ENCODE peak calls at places on chromosomes 13 and 19, in four cellular contexts. B is IMR-90, R is PC-9, G is HCT116. A is an unnamed sample.

GRCh38 chr19:48842744-48843162 is 6.5 kb upstream of the HSD17B14 start:
- DNase-seq in G (peak), B (peak), R (peak), A (no peak)

GRCh38 chr13:97125810-97126738 is 96.1 kb upstream of the MBNL2 start:
- DNase-seq in G (no peak), B (peak), R (peak), A (peak)

GRCh38 chr19:45809643-45810159 is 5.4 kb downstream of the RSPH6A start:
- DNase-seq in B (peak), R (peak), G (no peak), A (peak)

GRCh38 chr19:46951236-46951986 is 68.2 kb upstream of the NPAS1 start:
- DNase-seq in B (peak), R (no peak), G (peak), A (peak)

GRCh38 chr13:22451345-22451744 is 729.4 kb upstream of the SGCG start:
- DNase-seq in R (no peak), G (no peak), B (no peak), A (no peak)

GRCh38 chr13:27923794-27924528 is 4.2 kb downstream of the PDX1 start:
- DNase-seq in G (no peak), B (no peak), R (no peak), A (no peak)

GRCh38 chr13:108981407-108981806 is 352.0 kb downstream of the MYO16 start:
- DNase-seq in B (no peak), R (no peak), G (no peak), A (no peak)

GRCh38 chr13:74372511-74372910 is 238.3 kb upstream of the KLF12 start:
- DNase-seq in G (no peak), R (no peak), B (no peak), A (no peak)

DNA sequence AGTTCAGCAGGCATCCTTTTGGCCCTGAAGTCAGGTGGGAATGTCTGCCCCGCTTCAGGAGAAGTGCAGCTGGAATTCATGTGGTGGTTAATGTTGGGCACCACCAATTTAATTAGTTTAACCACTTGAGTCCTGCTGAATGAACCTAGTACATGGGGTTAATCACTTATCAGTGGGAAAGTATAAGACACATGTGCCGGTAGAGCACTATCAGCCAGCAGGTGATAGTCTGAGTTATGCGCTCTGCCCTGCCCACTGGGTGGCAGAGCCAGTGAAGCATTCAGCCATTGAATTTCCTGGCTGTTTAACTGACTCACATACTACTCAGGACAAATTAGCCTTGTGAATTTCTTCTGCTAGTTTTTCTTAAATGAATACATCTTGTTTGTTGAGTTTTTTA is 789.7 kb upstream of the PRR20A start:
- DNase-seq in R (no peak), G (no peak), B (no peak), A (no peak)
- TF ChIP-seq CTCF in R (no peak), G (no peak), B (no peak), A (no peak)

GRCh38 chr19:35107541-35107939 is 8.1 kb upstream of the FXYD3 start:
- DNase-seq in G (peak), R (peak), B (no peak), A (peak)

GRCh38 chr19:35110974-35111373 is 4.6 kb upstream of the FXYD3 start:
- DNase-seq in B (no peak), R (no peak), G (no peak), A (peak)

GRCh38 chr19:35108730-35109129 is 6.9 kb upstream of the FXYD3 start:
- DNase-seq in R (no peak), G (no peak), B (no peak), A (no peak)

GRCh38 chr19:35106898-35107540 is 8.6 kb upstream of the FXYD3 start:
- DNase-seq in R (no peak), B (no peak), G (no peak), A (no peak)

DNA sequence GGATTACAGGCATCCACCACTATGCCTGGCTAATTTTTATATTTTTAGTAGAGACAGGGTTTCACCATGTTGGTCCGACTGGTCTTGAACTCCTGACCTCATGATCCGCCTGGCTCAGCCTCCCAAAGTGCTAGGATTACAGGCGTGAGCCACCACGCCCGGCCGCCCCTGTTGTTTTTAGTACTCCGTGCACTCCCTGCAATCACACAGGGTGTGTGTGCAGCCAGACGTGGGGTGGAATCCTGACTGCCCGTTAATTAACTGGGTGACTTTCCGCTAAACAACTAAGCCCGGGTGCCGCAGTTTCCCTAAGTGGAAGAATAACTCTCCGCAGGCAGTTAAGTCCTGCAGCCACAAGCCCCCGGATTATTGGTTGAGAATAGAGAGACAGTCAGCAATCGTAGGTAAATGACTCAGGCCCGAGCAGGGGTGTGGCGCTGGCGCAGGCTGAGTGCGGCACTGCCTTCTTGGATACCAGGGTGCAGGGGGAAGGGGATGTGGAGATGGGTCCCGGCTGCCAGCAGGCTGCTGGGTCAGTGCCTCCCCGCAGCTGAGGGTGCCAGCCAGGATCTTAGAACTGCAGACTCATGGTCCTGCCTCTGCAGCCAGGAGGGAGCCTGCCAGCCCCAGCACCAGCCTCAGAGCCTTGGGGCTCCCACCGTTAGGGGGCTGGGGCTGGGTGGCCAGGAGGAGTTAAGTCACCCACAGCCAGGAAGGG is 6.1 kb upstream of the FXYD3 start:
- DNase-seq in R (peak), G (peak), B (no peak), A (no peak)
- H2AFZ ChIP-seq in R (no peak), G (peak), B (no peak), A (peak)

DNA sequence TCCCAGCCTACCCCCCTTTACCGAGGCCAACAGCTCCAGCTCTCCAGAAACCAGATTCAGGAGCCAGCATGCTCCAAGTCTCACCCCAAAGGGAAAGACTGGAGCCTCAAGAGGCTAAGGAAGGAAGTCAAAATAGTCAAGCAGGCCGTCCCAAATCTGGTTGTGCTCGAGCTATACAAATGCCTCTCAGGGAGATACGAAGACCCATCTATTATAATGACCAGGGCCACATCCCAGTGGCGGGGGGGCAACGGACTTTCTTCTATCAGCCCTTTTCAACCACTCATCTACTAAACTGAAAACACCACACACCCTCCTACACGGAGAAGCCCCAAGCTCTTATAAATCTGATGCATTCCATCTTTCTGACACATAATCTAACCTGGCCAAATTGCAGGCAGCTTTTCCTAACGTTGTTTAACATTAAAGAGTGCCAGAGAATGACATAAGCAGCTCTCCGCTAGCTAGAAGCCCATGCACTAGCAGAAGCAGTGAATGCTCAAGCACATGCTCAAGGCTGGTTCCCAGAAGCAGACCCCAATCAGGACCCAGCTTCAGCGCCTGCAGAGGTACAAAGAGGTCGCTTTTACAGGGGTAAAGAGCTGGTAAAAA is 104.6 kb upstream of the ZNF98 start:
- DNase-seq in G (no peak), R (no peak), B (no peak), A (no peak)
- TF ChIP-seq CTCF in G (no peak), R (no peak), B (no peak), A (no peak)

DNA sequence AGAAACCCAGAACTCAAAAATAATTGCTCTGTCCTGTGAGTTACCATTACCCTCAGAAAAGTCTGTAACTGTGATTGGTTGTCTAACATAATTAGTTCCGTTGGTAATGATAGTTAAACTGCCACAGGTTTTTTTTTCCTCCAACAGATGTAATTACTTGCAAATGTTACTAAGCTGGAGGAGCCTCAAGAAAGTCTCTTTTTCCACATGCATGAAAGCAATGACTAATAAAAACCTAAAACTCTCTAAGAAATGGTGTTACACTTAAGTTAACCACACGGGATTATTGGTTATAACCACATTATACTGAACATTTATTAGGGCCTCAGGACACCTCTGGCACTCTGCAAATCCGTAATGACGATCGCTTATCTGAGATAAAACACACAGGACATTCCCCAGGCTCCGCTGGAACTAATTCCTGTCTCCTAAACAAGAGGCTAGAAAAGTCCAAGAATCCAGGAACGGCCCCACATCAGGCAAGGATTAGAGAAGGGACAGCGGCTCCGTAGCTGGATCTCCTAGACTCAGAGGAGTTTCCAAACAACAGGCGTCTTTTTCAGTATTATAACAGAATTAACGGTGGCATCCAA is 753 bp downstream of the ZNF235 start:
- DNase-seq in B (peak), G (no peak), R (no peak), A (no peak)
- H2AFZ ChIP-seq in B (peak), G (peak), R (peak), A (peak)

GRCh38 chr19:925087-925911 is 536 bp upstream of the ARID3A start:
- DNase-seq in R (peak), B (peak), G (peak), A (peak)
- TF ChIP-seq CTCF in R (no peak), B (peak), G (no peak), A (no peak)